ENCODE peak calls at places on chromosome 14, in five cellular contexts. O is AG10803; B is HCT116; S is fibroblast of lung; Q is CD8-positive, alpha-beta T cell. C is an unnamed sample.

GRCh38 chr14:78713716-78714115 is 543.5 kb downstream of the NRXN3 start:
- DNase-seq in B (no peak), S (no peak), Q (no peak), O (no peak), C (no peak)

GRCh38 chr14:72128629-72129028 is 196.4 kb downstream of the RGS6 start:
- DNase-seq in Q (no peak), O (no peak), B (no peak), S (no peak), C (no peak)

GRCh38 chr14:60179296-60179924 is 14.2 kb upstream of the DHRS7 start:
- DNase-seq in B (no peak), O (peak), Q (no peak), S (peak), C (no peak)

GRCh38 chr14:89013098-89013504 is 188.7 kb downstream of the TTC8 start:
- DNase-seq in S (peak), Q (no peak), O (no peak), B (peak), C (no peak)

GRCh38 chr14:24430682-24431568 is 1.2 kb downstream of the KHNYN start:
- DNase-seq in O (peak), Q (peak), S (peak), B (no peak), C (no peak)

GRCh38 chr14:53356361-53357150 is 203.4 kb upstream of the DDHD1 start:
- DNase-seq in S (peak), B (no peak), Q (no peak), O (no peak), C (no peak)

GRCh38 chr14:66315548-66315947 is 170.6 kb upstream of the CCDC196 start:
- DNase-seq in O (no peak), Q (no peak), B (no peak), S (no peak), C (no peak)

GRCh38 chr14:88556581-88556980 is 1.8 kb upstream of the PTPN21 start:
- DNase-seq in B (no peak), Q (no peak), S (no peak), O (peak), C (no peak)

GRCh38 chr14:104254735-104255400 is 116.5 kb downstream of the KIF26A start:
- DNase-seq in O (no peak), B (no peak), Q (no peak), S (no peak), C (no peak)

GRCh38 chr14:37580146-37580545 is 14.9 kb downstream of the FOXA1 start:
- DNase-seq in O (no peak), S (no peak), Q (no peak), B (no peak), C (no peak)

GRCh38 chr14:51069065-51069464 is 25.8 kb downstream of the TRIM9 start:
- DNase-seq in B (no peak), O (peak), Q (no peak), S (no peak), C (peak)

GRCh38 chr14:49934638-49935037 is 41.8 kb downstream of the ARF6 start:
- DNase-seq in S (peak), O (no peak), Q (no peak), B (no peak), C (no peak)

GRCh38 chr14:85300119-85300518 is 229.8 kb upstream of the FLRT2 start:
- DNase-seq in S (no peak), O (no peak), B (no peak), Q (no peak), C (no peak)

GRCh38 chr14:85293820-85294219 is 236.1 kb upstream of the FLRT2 start:
- DNase-seq in O (no peak), B (no peak), Q (no peak), S (no peak), C (no peak)

GRCh38 chr14:85301506-85301905 is 228.4 kb upstream of the FLRT2 start:
- DNase-seq in S (no peak), B (no peak), Q (no peak), O (no peak), C (no peak)

DNA sequence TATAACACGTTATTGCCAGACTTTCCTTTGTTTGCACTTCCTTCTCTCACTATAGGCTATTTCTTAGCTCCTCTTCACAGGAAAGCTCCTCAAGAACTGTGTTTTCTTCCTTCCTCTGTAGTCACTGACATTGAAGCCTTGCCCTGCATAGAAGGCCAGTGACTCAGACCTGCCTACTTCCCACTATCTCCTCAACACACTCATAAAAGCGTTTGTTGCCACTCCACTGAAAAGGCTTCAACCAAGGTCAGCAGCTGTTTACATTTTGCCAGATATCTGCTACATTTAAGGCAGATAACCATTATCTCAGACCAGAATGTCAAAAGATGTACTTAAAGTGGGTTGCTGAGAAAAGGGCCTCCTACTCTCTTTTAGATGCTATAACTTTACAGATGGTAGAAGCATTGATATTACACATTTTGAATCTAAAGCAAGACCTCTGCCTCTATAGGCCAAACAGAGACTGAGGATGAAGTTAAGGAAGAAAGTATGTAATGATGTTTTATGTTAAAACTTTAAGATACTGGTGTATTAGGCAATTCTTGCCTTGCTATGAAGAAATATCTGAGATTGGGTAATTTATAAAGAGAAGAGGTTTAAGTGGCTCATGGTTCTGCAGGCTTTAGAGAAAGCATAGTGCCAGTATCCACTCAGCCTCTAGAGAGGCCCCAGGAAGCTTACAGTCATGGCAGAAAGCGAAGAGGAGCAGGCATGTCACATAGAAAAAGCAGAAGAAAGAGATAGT is 233.3 kb upstream of the FLRT2 start:
- DNase-seq in O (peak), S (peak), Q (no peak), B (no peak), C (no peak)
- H3K4me3 ChIP-seq in O (no peak), S (no peak), Q (no peak), B (no peak), C (no peak)

GRCh38 chr14:106879241-106879640 is 1352.9 kb downstream of the TMEM121 start:
- DNase-seq in Q (peak), S (no peak), B (peak), O (no peak), C (no peak)
- TF ChIP-seq CTCF in Q (peak), S (no peak), B (peak), O (no peak), C (peak)

DNA sequence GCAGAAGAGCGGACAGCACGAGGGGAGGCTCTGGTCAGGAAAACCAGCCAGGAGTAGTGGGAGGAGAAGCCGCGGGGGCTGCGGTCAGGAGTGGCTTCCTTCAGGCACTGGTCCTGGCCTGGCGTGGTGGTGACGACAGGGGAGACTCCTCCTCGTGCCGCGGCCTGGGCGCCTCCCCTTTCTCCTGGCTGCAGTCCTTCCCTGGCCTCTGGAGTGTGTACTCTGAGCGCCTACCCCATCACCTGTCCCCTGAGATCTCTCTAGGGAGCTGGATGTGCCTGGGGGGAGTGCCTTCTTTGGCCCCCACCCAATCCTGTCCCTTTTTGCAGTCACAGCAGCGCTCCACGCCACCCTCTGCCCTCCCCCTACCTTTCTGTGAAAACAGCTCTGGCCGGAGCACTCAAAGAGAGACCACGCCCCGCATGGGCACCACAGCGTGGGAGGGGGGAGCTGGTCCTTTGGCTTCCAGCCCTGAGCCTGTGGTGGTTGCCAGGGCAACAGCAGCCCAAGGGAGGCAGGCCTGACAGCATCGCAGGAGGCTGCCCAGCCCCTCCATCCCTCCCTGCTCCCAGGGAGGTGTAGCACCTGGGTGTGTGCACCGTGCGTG is 125.9 kb downstream of the CALM1 start:
- DNase-seq in B (no peak), Q (no peak), S (no peak), O (no peak), C (no peak)
- H3K4me3 ChIP-seq in B (no peak), Q (no peak), S (no peak), O (no peak), C (no peak)

DNA sequence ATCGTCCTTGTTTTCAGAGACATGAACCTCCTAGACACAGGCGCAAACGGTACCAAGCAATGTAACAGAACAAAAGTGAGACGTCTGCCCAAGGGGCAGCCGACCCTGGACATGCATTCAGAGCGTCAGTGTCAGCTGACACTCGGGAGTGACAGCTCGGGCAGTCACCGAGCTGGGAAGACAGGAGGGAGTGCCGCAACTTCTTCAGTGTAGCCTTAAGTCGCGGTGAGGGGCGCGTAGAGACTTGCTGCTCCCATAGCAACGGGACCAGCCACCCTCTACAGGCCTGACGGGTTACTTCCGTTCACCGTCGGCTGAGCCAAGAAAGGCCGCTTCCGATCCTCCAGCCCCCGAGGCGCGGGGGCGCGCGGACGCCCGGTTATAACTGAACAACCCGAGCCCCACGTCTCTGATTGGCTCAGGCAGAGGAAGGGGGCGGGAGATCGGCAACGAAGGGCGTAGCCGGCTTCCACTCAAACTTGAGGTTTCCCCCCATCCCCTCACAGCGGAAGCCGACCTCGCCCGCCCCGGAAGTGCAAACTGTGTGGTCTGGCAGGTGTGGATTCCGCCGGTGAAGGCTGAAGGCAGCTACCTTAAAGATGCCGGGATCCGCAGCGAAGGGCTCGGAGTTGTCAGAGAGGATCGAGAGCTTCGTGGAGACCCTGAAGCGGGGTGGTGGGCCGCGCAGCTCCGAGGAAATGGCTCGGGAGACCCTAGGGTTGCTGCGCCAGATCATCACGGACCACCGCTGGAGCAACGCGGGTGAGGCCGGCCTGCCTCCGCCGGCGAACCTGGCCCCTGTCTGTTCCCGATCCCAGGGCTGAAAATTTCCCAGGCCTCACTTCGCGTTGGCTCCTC is at the start of gene EIF2B2:
- DNase-seq in S (peak), Q (peak), B (peak), O (peak), C (peak)
- TF ChIP-seq CTCF in S (no peak), Q (no peak), B (no peak), O (peak), C (no peak)

GRCh38 chr14:31418440-31418839 is 1.9 kb downstream of the HEATR5A start:
- DNase-seq in Q (no peak), O (no peak), B (no peak), S (no peak), C (no peak)
- H3K4me3 ChIP-seq in Q (no peak), O (peak), B (no peak), S (peak), C (no peak)

GRCh38 chr14:106843376-106843775 is 1317.0 kb downstream of the TMEM121 start:
- DNase-seq in O (no peak), S (no peak), Q (no peak), B (no peak), C (no peak)
- TF ChIP-seq CTCF in O (no peak), S (no peak), Q (no peak), B (no peak), C (no peak)

GRCh38 chr14:64234877-64235651 is 59.1 kb downstream of the ESR2 start:
- DNase-seq in Q (no peak), S (peak), O (no peak), B (no peak), C (no peak)
- H3K4me3 ChIP-seq in Q (no peak), S (no peak), O (no peak), B (no peak), C (no peak)